ENCODE peak calls at places on chromosome 20, in four cellular contexts. P is K562, K is GM12878, L is GM12891. V is an unnamed sample.

GRCh38 chr20:13492001-13492480 is 146.7 kb downstream of the TASP1 start:
- DNase-seq in P (no peak), K (no peak), L (no peak), V (no peak)

GRCh38 chr20:34639755-34640222 is 37.1 kb downstream of the PIGU start:
- DNase-seq in P (no peak), K (no peak), L (no peak), V (no peak)

GRCh38 chr20:51061646-51062045 is 38.7 kb upstream of the KCNG1 start:
- DNase-seq in P (no peak), K (no peak), L (no peak), V (no peak)

GRCh38 chr20:36218380-36219064 is 17.8 kb upstream of the AAR2 start:
- DNase-seq in P (no peak), K (no peak), L (no peak), V (no peak)

GRCh38 chr20:9590189-9590588 is 75.8 kb downstream of the LAMP5 start:
- DNase-seq in P (no peak), K (no peak), L (no peak), V (no peak)

GRCh38 chr20:57513199-57513598 is 11.7 kb downstream of the CTCFL start:
- DNase-seq in P (no peak), K (no peak), L (no peak), V (no peak)

GRCh38 chr20:35174458-35175216 is 2.8 kb downstream of the PROCR start:
- DNase-seq in P (peak), K (no peak), L (no peak), V (no peak)

GRCh38 chr20:11186301-11187008 is 512.7 kb upstream of the JAG1 start:
- DNase-seq in P (no peak), K (no peak), L (no peak), V (no peak)

GRCh38 chr20:58361549-58361948 is 27.5 kb upstream of the VAPB start:
- DNase-seq in P (no peak), K (no peak), L (no peak), V (no peak)

GRCh38 chr20:50142812-50143211 is 10.7 kb downstream of the PEDS1 start:
- DNase-seq in P (no peak), K (no peak), L (no peak), V (no peak)

GRCh38 chr20:62765432-62766070 is 30.7 kb upstream of the MRGBP start:
- DNase-seq in P (no peak), K (no peak), L (no peak), V (no peak)

GRCh38 chr20:3135507-3136070 is 24.1 kb downstream of the FASTKD5 start:
- DNase-seq in P (no peak), K (no peak), L (no peak), V (no peak)

GRCh38 chr20:24450646-24451376 is 18.6 kb upstream of the SYNDIG1 start:
- DNase-seq in P (no peak), K (no peak), L (no peak), V (no peak)

GRCh38 chr20:60070791-60071190 is 112.6 kb downstream of the CDH26 start:
- DNase-seq in P (no peak), K (no peak), L (no peak), V (no peak)

GRCh38 chr20:22471156-22471836 is 113.1 kb downstream of the FOXA2 start:
- DNase-seq in P (no peak), K (no peak), L (no peak), V (no peak)

GRCh38 chr20:3071610-3072529 is at the start of gene OXT:
- DNase-seq in P (no peak), K (no peak), L (no peak), V (no peak)

GRCh38 chr20:49727473-49727872 is 13.8 kb upstream of the B4GALT5 start:
- DNase-seq in P (no peak), K (no peak), L (no peak), V (peak)

GRCh38 chr20:60011512-60012507 is 53.6 kb downstream of the CDH26 start:
- DNase-seq in P (no peak), K (no peak), L (no peak), V (no peak)

GRCh38 chr20:25248501-25249172 is 752 bp downstream of the PYGB start:
- DNase-seq in P (peak), K (no peak), L (peak), V (no peak)

GRCh38 chr20:444862-445426 is 17.4 kb downstream of the TBC1D20 start:
- DNase-seq in P (peak), K (no peak), L (no peak), V (no peak)

GRCh38 chr20:3407426-3408250 is at the start of gene DNAAF9:
- DNase-seq in P (peak), K (no peak), L (peak), V (peak)

GRCh38 chr20:31637660-31638059 is at the start of gene COX4I2:
- DNase-seq in P (peak), K (no peak), L (no peak), V (no peak)

GRCh38 chr20:31633339-31633914 is 4.3 kb upstream of the COX4I2 start:
- DNase-seq in P (peak), K (no peak), L (no peak), V (no peak)

GRCh38 chr20:31638317-31638716 is 605 bp downstream of the COX4I2 start:
- DNase-seq in P (peak), K (no peak), L (no peak), V (no peak)

GRCh38 chr20:31630187-31630790 is 7.4 kb upstream of the COX4I2 start:
- DNase-seq in P (no peak), K (no peak), L (no peak), V (no peak)

GRCh38 chr20:31632503-31633338 is 5.0 kb upstream of the COX4I2 start:
- DNase-seq in P (no peak), K (no peak), L (no peak), V (no peak)
- TF ChIP-seq SPI1 in P (no peak), K (no peak), L (no peak), V (no peak)

GRCh38 chr20:64171211-64171610 is 7.0 kb downstream of the MYT1 start:
- DNase-seq in P (no peak), K (no peak), L (no peak), V (no peak)
- TF ChIP-seq SPI1 in P (no peak), K (no peak), L (no peak), V (no peak)

DNA sequence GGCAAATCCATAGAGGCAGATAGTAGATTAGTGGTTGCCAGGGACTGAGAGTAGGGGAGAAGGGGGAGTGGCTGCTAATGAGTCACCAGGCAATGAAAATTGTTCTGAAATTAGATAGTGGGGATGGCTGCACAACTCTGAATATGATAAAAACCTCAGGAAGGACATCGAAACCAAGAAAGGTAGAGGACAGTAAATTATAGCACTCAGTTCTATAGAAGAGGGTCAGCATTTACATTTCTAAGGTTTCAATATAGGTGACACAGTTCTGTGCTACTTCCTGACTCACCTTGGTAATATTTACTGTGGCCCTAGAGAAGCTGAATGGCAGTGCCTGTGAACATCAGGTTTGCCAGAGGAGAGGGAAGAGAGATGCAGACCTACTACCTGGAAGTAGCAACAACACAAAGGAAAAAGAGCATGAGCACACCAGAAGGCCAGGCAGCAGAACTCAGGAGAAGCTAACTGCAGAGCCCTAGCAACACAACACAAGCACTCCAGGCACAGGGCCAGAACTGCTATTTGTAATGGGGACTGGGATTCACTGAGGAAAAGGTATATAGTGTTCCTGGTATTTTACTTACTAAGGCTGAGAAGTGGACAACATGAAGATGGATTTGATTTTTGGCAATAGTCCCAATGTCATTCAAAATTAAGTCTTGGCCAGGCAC is 75.9 kb downstream of the PLCG1 start:
- DNase-seq in P (no peak), K (no peak), L (no peak), V (no peak)
- TF ChIP-seq SPI1 in P (no peak), K (no peak), L (no peak), V (no peak)

DNA sequence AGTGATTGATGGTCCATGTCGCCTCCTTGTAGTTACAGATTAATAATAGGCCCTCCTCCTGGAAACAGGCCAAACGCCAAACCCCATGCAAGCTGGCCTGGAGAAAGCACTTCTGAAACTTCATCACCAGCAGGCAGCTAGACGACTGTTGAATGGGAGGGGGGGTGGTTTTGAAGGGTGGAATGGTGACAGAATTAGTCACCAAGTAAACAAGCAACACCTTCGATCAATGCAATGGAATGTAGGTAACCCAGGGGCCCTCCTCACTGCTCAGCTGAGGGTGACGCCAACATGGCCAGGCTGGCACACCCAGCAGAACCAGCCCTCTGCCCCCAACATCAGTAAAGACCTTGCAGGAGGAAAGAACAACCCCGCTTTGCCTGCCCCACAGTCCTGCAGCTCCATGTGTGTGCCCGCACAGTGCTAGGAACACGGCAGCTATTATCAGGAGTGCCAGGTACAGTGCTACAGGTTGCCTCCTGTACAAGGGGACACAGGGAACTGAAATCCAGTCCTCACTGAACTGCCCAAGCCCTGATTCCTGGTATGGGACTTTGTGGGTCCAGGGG is 2.7 kb downstream of the BCAS1 start:
- DNase-seq in P (peak), K (peak), L (no peak), V (no peak)
- TF ChIP-seq SPI1 in P (no peak), K (no peak), L (no peak), V (no peak)

DNA sequence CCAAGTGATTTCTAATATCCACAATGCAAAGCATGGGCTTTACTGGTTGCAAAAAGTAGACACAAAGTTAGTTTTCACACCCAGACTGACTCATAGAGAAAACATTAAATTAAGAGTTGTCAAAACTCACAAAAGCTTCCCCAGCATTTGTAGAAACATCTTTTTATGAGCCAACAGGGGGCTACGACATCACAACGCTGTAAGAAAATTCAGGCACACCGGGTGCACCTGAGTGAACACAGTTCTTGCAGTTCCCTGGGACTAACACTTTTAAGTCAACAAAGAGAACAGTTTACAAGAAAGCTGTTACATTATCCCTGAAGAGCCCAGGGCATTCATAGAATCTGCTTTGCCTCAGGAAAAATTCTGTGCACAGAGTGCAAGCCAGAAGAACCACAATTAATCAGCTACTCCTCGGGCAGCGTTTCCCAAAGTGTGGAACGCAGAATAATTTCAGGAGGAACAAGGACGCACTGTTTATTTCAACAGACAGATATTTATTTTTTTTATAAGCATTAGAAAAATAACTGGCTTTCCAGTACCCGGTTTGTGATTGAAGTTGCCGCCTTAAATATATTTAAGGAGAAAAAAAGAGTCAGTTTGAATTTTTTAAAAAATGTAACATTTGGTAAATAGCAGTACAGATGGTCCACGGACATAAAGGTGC is 1.2 kb downstream of the NCOA5 start:
- DNase-seq in P (no peak), K (no peak), L (no peak), V (no peak)
- TF ChIP-seq SPI1 in P (no peak), K (no peak), L (no peak), V (no peak)

GRCh38 chr20:47956261-47956995 is 171.1 kb upstream of the SULF2 start:
- DNase-seq in P (no peak), K (no peak), L (no peak), V (no peak)
- TF ChIP-seq SPI1 in P (no peak), K (no peak), L (no peak), V (no peak)

GRCh38 chr20:1471242-1471641 is 4.6 kb upstream of the NSFL1C start:
- DNase-seq in P (no peak), K (no peak), L (no peak), V (no peak)

GRCh38 chr20:1468117-1468624 is 1.5 kb upstream of the NSFL1C start:
- DNase-seq in P (no peak), K (no peak), L (no peak), V (no peak)

GRCh38 chr20:1469306-1469905 is 2.8 kb upstream of the NSFL1C start:
- DNase-seq in P (peak), K (no peak), L (no peak), V (no peak)

GRCh38 chr20:1467355-1468116 is 887 bp upstream of the NSFL1C start:
- DNase-seq in P (peak), K (no peak), L (no peak), V (peak)

GRCh38 chr20:1469925-1470571 is 3.4 kb upstream of the NSFL1C start:
- DNase-seq in P (peak), K (peak), L (no peak), V (peak)
- TF ChIP-seq SPI1 in P (no peak), K (no peak), L (no peak), V (no peak)

V was measured in HL-60.